ENCODE peak calls at places on chromosomes 2 and 18, in six cellular contexts. X, G, D, Y, N and S are unnamed samples.

GRCh38 chr2:189412330-189412953 is 28.8 kb upstream of the WDR75 start:
- DNase-seq in X (peak), G (peak), D (peak), Y (peak), N (peak), S (no peak)

GRCh38 chr2:85807756-85808155 is 54.0 kb downstream of the ATOH8 start:
- DNase-seq in X (no peak), G (no peak), D (no peak), Y (no peak), N (no peak), S (no peak)

GRCh38 chr2:104332733-104333132 is 521.2 kb upstream of the POU3F3 start:
- DNase-seq in X (no peak), G (peak), D (no peak), Y (no peak), N (no peak), S (no peak)

GRCh38 chr2:230932556-230933511 is 7.8 kb upstream of the GPR55 start:
- DNase-seq in X (no peak), G (no peak), D (no peak), Y (no peak), N (no peak), S (no peak)

GRCh38 chr18:76493213-76494107 is 1.6 kb downstream of the ZNF516 start:
- DNase-seq in X (peak), G (peak), D (no peak), Y (peak), N (peak), S (no peak)

GRCh38 chr2:1876352-1876751 is 132.0 kb upstream of the PXDN start:
- DNase-seq in X (no peak), G (no peak), D (no peak), Y (no peak), N (no peak), S (no peak)

GRCh38 chr2:26008851-26009566 is 24.9 kb upstream of the RAB10 start:
- DNase-seq in X (no peak), G (peak), D (no peak), Y (no peak), N (no peak), S (no peak)

GRCh38 chr2:26616864-26617135 is 24.4 kb downstream of the CIB4 start:
- DNase-seq in X (no peak), G (no peak), D (no peak), Y (no peak), N (no peak), S (no peak)

GRCh38 chr2:221926327-221926726 is 354.2 kb upstream of the EPHA4 start:
- DNase-seq in X (no peak), G (no peak), D (no peak), Y (no peak), N (no peak), S (no peak)